ENCODE peak calls at places on chromosomes 1 and 21, in four cellular contexts. U is heart left ventricle, F is A549, P is GM12891. G is an unnamed sample.

GRCh38 chr21:29436143-29436542 is 137.4 kb downstream of the BACH1 start:
- DNase-seq in U (no peak), F (no peak), P (no peak), G (no peak)

GRCh38 chr1:167175901-167176300 is 44.8 kb upstream of the POU2F1 start:
- DNase-seq in U (no peak), F (no peak), P (no peak), G (no peak)

GRCh38 chr1:33343539-33343938 is 22.6 kb upstream of the A3GALT2 start:
- DNase-seq in U (no peak), F (no peak), P (no peak), G (no peak)

GRCh38 chr1:240031009-240031408 is 60.7 kb upstream of the FMN2 start:
- DNase-seq in U (no peak), F (peak; percentile 68), P (no peak), G (peak; percentile 53)

GRCh38 chr1:213457733-213458132 is 406.7 kb downstream of the RPS6KC1 start:
- DNase-seq in U (no peak), F (no peak), P (no peak), G (no peak)

GRCh38 chr1:11913291-11913690 is 12.9 kb downstream of the KIAA2013 start:
- DNase-seq in U (no peak), F (no peak), P (no peak), G (no peak)

GRCh38 chr21:35072960-35073359 is 23.9 kb upstream of the RUNX1 start:
- DNase-seq in U (no peak), F (no peak), P (no peak), G (no peak)

GRCh38 chr1:160169553-160170399 is 18.4 kb downstream of the ATP1A4 start:
- DNase-seq in U (no peak), F (no peak), P (peak; percentile 37), G (no peak)

GRCh38 chr1:8989821-8990220 is 36.4 kb downstream of the SLC2A7 start:
- DNase-seq in U (no peak), F (no peak), P (no peak), G (peak; percentile 21)

GRCh38 chr1:19596719-19597462 is 47.2 kb upstream of the NBL1 start:
- DNase-seq in U (peak; percentile 97), F (peak; percentile 90), P (peak; percentile 79), G (peak; percentile 71)
- TF ChIP-seq POLR2A in U (peak; percentile 74), F (peak; percentile 57), P (peak; percentile 89), G (peak; percentile 36)

GRCh38 chr1:150010388-150011115 is at the start of gene OTUD7B:
- DNase-seq in U (peak; percentile 93), F (peak; percentile 69), P (peak; percentile 66), G (peak; percentile 70)
- TF ChIP-seq POLR2A in U (peak; percentile 84), F (peak; percentile 72), P (peak; percentile 76), G (peak; percentile 62)

GRCh38 chr1:1374068-1374860 is 743 bp downstream of the AURKAIP1 start:
- DNase-seq in U (peak; percentile 71), F (no peak), P (no peak), G (no peak)

GRCh38 chr1:1373051-1373450 is 2.0 kb downstream of the AURKAIP1 start:
- DNase-seq in U (no peak), F (no peak), P (no peak), G (no peak)

GRCh38 chr1:1373493-1374067 is 1.4 kb downstream of the AURKAIP1 start:
- DNase-seq in U (peak; percentile 64), F (no peak), P (no peak), G (no peak)

GRCh38 chr1:1376551-1377226 is 1.7 kb upstream of the AURKAIP1 start:
- DNase-seq in U (no peak), F (no peak), P (no peak), G (no peak)

GRCh38 chr1:1374861-1375662 is at the start of gene AURKAIP1:
- DNase-seq in U (peak; percentile 98), F (peak; percentile 96), P (peak; percentile 98), G (peak; percentile 91)
- TF ChIP-seq POLR2A in U (peak; percentile 76), F (peak; percentile 45), P (peak; percentile 78), G (peak; percentile 30)

GRCh38 chr1:226940029-226940805 is at the start of gene COQ8A:
- DNase-seq in U (peak; percentile 100), F (peak; percentile 96), P (peak; percentile 98), G (peak; percentile 94)
- TF ChIP-seq POLR2A in U (peak; percentile 87), F (peak; percentile 36), P (no peak), G (peak; percentile 33)

DNA sequence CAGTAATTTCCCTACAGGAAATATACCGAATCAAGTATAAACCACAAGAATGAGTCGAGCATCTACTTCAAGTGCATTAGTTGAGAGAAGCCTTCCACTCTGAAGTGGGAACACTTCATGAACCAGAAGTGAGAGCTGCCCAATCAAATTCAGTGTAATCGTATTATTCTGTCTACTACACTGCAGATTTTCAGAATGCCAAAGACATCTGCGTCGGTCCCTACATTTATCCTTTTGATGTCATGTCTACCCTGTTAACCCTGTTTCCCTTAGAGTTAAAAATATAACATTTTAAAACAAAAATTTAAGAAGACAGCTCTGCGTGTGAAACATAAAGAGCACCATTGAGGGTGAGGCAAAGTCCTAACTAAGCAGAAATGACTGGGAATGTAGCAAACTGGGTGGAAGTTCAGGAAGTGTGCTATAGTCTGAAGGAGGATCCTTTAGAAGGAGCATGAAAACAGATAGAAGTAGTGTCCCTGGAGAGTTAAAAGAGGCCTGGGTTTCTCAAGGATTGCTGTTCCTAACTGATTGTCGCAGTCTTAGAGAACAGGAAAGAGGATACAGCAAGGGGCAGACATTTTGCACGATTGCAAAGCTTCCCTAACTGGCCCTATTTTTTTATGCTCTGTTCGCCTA is 291.2 kb downstream of the PTPRC start:
- DNase-seq in U (no peak), F (no peak), P (no peak), G (no peak)
- TF ChIP-seq POLR2A in U (no peak), F (no peak), P (no peak), G (no peak)

DNA sequence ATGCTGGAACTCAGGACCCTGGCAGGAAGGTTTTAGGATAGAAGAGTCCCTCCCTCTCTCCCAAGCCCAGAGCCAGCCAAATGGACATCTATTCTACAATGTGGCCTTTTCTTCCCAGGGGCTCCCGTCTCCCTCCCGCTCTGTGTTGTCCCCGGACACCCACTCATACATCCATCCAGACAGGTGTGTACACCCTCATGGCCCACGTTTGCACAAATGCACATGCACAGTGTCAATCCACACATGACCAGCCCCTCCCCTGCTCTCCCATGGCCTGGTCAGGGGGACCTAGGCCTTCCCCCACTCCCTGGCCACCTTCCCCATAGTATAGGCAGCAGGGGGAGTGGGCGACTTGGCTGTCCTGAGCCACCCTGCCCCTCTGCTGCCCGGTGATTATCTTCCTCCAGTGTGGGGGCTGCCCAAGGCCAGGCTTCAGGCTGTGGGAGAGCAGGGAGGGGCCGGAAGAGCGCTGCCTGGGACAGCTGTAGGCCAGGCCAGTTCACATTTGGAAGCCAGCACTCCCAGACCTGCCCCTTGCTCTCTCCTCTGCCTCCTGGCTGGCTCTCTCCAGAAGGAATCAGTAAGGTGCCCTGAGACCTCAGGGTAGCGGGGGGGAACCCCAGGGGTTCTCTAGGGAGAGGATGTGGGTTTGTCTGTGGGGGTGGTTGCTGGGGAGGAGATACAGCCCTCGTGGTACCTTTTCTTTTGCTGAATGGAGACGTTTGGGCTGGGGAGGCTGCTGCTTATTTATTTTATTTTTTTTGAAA is 4.1 kb upstream of the PTPN7 start:
- DNase-seq in U (peak; percentile 60), F (no peak), P (peak; percentile 76), G (no peak)
- TF ChIP-seq POLR2A in U (no peak), F (no peak), P (no peak), G (no peak)

GRCh38 chr1:182587087-182587486 is 2.0 kb downstream of the RNASEL start:
- DNase-seq in U (no peak), F (no peak), P (no peak), G (no peak)

GRCh38 chr1:182589520-182589919 is 464 bp upstream of the RNASEL start:
- DNase-seq in U (no peak), F (no peak), P (no peak), G (no peak)

GRCh38 chr1:182589931-182590330 is 875 bp upstream of the RNASEL start:
- DNase-seq in U (no peak), F (no peak), P (no peak), G (no peak)

GRCh38 chr1:182587666-182588438 is 1.2 kb downstream of the RNASEL start:
- DNase-seq in U (no peak), F (no peak), P (no peak), G (no peak)

GRCh38 chr1:182588460-182589396 is at the start of gene RNASEL:
- DNase-seq in U (peak; percentile 82), F (peak; percentile 74), P (no peak), G (peak; percentile 69)
- TF ChIP-seq POLR2A in U (peak; percentile 33), F (peak; percentile 36), P (peak; percentile 69), G (peak; percentile 66)

G was measured in H54.